ENCODE peak calls at places on chromosomes 4 and X, in six cellular contexts. F is H9, K is cardiac muscle cell, R is psoas muscle, U is endothelial cell of umbilical vein, I is upper lobe of left lung. A is an unnamed sample.
A peak's percentile ranks its signal among the peaks of the same experiment; 100 is the strongest.

GRCh38 chr4:46844325-46844917 is 64.6 kb downstream of the COX7B2 start:
- DNase-seq in F (peak; percentile 29), K (peak; percentile 75), R (no peak), U (peak; percentile 64), I (peak; percentile 22), A (no peak)

GRCh38 chr4:105838082-105838481 is 57.2 kb upstream of the NPNT start:
- DNase-seq in F (no peak), K (no peak), R (no peak), U (no peak), I (no peak), A (no peak)

GRCh38 chr4:113325876-113326615 is 276.6 kb downstream of the ANK2 start:
- DNase-seq in F (no peak), K (no peak), R (no peak), U (no peak), I (no peak), A (no peak)

GRCh38 chrX:55057691-55058249 is 17.1 kb upstream of the PAGE2B start:
- DNase-seq in F (no peak), K (peak; percentile 54), R (no peak), U (peak; percentile 65), I (no peak), A (peak; percentile 9)

GRCh38 chr4:5399790-5400421 is 308.5 kb downstream of the EVC2 start:
- DNase-seq in F (peak; percentile 55), K (peak; percentile 53), R (no peak), U (peak; percentile 25), I (no peak), A (no peak)

GRCh38 chr4:183261953-183262775 is 57.9 kb downstream of the CLDN22 start:
- DNase-seq in F (peak; percentile 76), K (peak; percentile 84), R (peak; percentile 83), U (peak; percentile 74), I (peak; percentile 91), A (peak; percentile 49)

GRCh38 chr4:94798808-94799207 is 41.1 kb downstream of the BMPR1B start:
- DNase-seq in F (no peak), K (peak; percentile 27), R (no peak), U (peak; percentile 29), I (no peak), A (no peak)

GRCh38 chr4:48944252-48944651 is 37.7 kb upstream of the OCIAD2 start:
- DNase-seq in F (no peak), K (peak; percentile 18), R (no peak), U (no peak), I (no peak), A (no peak)

GRCh38 chr4:140057693-140058092 is 96.3 kb downstream of the MAML3 start:
- DNase-seq in F (no peak), K (no peak), R (no peak), U (no peak), I (no peak), A (no peak)

GRCh38 chrX:110204986-110205385 is 112.9 kb downstream of the AMMECR1 start:
- DNase-seq in F (no peak), K (peak; percentile 68), R (no peak), U (no peak), I (no peak), A (no peak)

GRCh38 chr4:1242506-1243450 is 6.2 kb downstream of the CTBP1 start:
- DNase-seq in F (no peak), K (no peak), R (peak; percentile 20), U (no peak), I (peak; percentile 13), A (no peak)

GRCh38 chr4:7067147-7067522 is 729 bp downstream of the GRPEL1 start:
- DNase-seq in F (no peak), K (no peak), R (peak; percentile 75), U (peak; percentile 44), I (peak; percentile 75), A (no peak)

GRCh38 chrX:23826216-23826615 is 43.2 kb downstream of the SAT1 start:
- DNase-seq in F (no peak), K (no peak), R (no peak), U (no peak), I (no peak), A (no peak)

GRCh38 chrX:85590638-85591037 is 211.2 kb upstream of the POF1B start:
- DNase-seq in F (peak; percentile 35), K (no peak), R (no peak), U (no peak), I (no peak), A (no peak)

GRCh38 chr4:153781717-153782416 is 7.0 kb downstream of the SFRP2 start:
- DNase-seq in F (peak; percentile 29), K (no peak), R (no peak), U (no peak), I (no peak), A (no peak)

GRCh38 chr4:2934813-2935761 is 28.1 kb downstream of the NOP14 start:
- DNase-seq in F (peak; percentile 92), K (peak; percentile 92), R (peak; percentile 98), U (peak; percentile 86), I (peak; percentile 94), A (peak; percentile 96)

GRCh38 chr4:138910914-138911336 is 104.7 kb upstream of the NOCT start:
- DNase-seq in F (peak; percentile 69), K (peak; percentile 93), R (peak; percentile 75), U (peak; percentile 99), I (peak; percentile 78), A (no peak)

GRCh38 chr4:169335331-169335730 is 64.6 kb upstream of the SH3RF1 start:
- DNase-seq in F (no peak), K (peak; percentile 87), R (no peak), U (no peak), I (no peak), A (no peak)

GRCh38 chr4:71860643-71861042 is 76.8 kb upstream of the GC start:
- DNase-seq in F (no peak), K (no peak), R (no peak), U (no peak), I (no peak), A (no peak)

GRCh38 chrX:55264816-55265215 is at the start of gene PAGE3:
- DNase-seq in F (no peak), K (no peak), R (no peak), U (no peak), I (no peak), A (no peak)

DNA sequence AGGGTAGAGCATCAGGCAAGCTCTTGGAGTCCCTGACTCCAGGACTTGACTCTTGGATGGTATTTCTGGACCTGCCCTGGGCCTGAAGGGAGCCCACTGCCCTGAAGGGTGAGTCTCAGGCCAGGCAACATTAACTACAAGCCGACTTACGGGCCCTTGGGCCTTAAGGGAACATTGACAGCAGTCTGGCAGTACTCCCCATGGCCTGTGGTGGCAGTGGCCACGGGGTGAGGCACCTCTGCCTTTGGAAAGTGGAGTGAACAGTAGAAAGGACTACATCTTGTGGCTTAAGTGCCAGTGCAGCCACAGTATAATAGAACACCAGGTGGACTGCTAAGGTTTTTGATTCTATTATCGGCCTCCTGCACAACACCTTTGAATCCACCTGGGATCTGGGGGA is 36.3 kb downstream of the SH3BGRL start:
- DNase-seq in F (no peak), K (no peak), R (no peak), U (no peak), I (no peak), A (no peak)
- TF ChIP-seq CTCF in F (peak; percentile 30), K (no peak), R (no peak), U (no peak), I (no peak), A (no peak)

DNA sequence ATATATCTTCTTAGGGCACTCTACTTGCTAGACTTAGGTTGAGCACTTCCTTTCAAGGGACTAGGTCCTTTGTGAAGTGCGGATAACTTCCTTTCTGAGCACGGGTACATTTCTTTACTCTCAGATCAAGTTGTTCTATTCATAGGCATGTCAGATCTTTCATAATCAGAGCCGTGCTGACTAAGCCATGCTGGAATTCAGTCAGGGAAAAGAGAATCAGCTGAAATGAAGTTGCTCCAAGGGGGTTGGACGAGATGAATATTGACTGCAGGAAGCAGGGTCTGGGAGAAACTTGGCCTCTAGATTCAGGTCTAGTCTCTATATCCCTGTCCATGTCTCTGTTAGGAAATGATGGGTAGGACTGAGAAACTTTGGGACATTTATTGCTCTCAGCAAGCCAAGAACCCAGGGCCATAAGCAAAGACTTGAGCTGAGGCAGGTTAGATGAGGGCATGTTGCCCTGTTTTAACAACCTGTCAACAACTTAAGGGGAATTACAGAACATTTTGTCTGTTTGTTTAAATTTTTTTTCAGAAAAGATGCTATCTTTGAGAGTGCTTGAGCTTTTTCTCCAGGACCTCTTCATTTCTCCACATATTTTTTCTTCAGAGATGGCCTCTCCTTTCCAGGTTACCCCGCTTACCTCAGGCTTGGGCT is 28.3 kb downstream of the AREG start:
- DNase-seq in F (no peak), K (peak; percentile 92), R (no peak), U (peak; percentile 84), I (peak; percentile 54), A (no peak)
- H3K27ac ChIP-seq in F (no peak overlapping the region), K (no peak overlapping the region), R (no peak overlapping the region), U (peak overlapping the region; percentile 42), I (peak overlapping the region; percentile 49), A (no peak overlapping the region)

DNA sequence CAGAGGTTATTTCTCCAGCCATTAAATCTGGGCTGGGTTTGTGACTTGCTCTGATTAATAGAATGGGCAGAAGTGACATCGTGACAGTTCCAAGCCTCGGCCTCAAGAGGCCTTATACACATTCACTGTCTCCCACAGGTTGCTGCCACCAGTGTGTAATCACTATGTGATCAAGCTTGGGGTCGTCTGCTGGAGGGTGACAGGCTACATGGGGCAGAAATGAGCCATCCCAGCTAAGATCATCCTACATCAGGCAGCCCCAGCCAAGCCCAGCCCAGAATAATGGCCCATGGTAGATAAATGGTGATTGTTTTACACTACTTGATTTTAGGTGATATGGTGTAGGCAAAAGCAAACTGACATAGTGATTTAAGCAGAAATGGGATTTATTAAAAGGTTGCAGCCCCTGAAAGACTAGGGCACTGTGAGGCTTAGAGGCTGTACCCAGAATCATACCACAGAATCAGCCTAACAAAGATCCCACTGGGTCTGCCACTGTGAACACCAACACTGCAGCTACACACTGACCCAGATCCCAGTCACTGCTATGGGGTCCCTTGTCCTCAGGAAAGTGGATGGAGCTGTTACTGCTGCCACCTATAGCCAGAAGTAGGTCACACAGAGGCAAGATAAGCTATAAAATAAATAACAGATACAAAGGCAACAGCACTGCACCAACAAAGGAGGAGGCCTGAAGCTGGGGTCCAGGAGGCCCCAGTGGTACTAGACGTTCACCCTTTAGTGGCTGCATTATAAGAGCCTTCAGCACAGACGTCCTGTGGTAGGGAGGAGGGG is 159.6 kb upstream of the RBPJ start:
- DNase-seq in F (peak; percentile 50), K (no peak), R (no peak), U (no peak), I (no peak), A (no peak)
- TF ChIP-seq CTCF in F (peak; percentile 53), K (peak; percentile 21), R (no peak), U (no peak), I (no peak), A (no peak)

DNA sequence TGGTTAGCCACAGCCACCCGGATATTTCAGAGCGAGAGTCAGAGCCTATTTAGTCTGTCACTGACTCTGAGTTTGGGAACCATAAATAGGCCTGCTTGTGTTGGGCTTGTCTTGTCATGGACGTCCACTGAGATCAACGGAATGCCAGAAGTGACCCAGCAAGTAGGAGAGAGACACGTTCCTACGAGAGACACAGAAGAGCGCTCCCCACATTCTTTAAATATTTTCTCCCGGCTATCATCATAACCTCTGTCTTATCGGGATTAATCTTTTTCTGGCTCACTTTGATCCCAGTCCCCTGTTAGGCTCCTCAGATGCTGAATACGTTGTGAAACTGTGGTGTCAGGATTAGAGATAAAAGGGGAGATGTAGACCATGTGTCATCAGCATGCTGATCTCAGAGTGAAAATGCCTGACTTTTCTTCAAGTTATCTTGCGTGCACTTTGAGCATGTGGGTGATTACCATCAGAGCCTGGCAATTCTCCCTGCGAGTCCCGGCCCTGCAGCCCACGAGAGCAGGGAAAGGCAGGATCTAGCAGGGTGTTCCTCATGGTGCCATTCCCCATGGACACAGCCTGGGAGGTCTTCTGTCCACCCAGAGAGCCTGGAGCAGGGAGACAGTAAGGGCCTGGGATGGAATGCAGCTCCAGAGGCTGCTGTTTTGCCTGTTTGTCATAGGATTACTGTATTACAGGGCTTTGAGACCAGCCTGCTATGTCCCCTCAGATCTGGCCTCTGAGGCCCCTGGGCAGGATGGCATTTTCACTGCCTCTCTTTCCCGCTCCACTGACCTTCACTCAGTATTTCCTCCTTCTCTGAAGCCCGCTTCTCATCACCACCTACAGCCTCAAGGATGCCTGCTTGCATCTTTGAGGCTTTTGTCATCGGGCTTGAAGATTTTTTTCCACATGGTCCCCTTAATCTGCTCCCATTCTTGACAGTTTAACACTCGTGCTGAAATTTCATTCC is 2.8 kb upstream of the TENM3 start:
- DNase-seq in F (no peak), K (peak; percentile 71), R (no peak), U (no peak), I (no peak), A (no peak)
- H3K27ac ChIP-seq in F (no peak overlapping the region), K (peak overlapping the region; percentile 72), R (no peak overlapping the region), U (no peak overlapping the region), I (no peak overlapping the region), A (no peak overlapping the region)